ENCODE peak calls at places on chromosome 4, in ten cellular contexts. One of them, this sample, is unnamed.

GRCh38 chr4:95386410-95386809 is 162.4 kb downstream of the UNC5C start:
- DNase-seq in mucosa of descending colon: no peak
- DNase-seq in cardiac muscle cell: no peak
- DNase-seq in AG09309: no peak
- DNase-seq in SK-N-SH: no peak
- DNase-seq in suprapubic skin: no peak
- DNase-seq in uterus: no peak
- DNase-seq in foreskin fibroblast: no peak
- DNase-seq in heart right ventricle: no peak
- DNase-seq in cardiac fibroblast: no peak
- DNase-seq in this sample: no peak

GRCh38 chr4:10143171-10143570 is 26.6 kb upstream of the WDR1 start:
- DNase-seq in mucosa of descending colon: no peak
- DNase-seq in cardiac muscle cell: no peak
- DNase-seq in AG09309: no peak
- DNase-seq in SK-N-SH: no peak
- DNase-seq in suprapubic skin: no peak
- DNase-seq in uterus: no peak
- DNase-seq in foreskin fibroblast: no peak
- DNase-seq in heart right ventricle: no peak
- DNase-seq in cardiac fibroblast: no peak
- DNase-seq in this sample: no peak

GRCh38 chr4:112523764-112524505 is 8.0 kb upstream of the NEUROG2 start:
- DNase-seq in mucosa of descending colon: peak
- DNase-seq in cardiac muscle cell: peak
- DNase-seq in AG09309: no peak
- DNase-seq in SK-N-SH: peak
- DNase-seq in suprapubic skin: no peak
- DNase-seq in uterus: no peak
- DNase-seq in foreskin fibroblast: peak
- DNase-seq in heart right ventricle: peak
- DNase-seq in cardiac fibroblast: peak
- DNase-seq in this sample: no peak

GRCh38 chr4:6147441-6147840 is 52.9 kb downstream of the JAKMIP1 start:
- DNase-seq in mucosa of descending colon: no peak
- DNase-seq in cardiac muscle cell: no peak
- DNase-seq in AG09309: no peak
- DNase-seq in SK-N-SH: no peak
- DNase-seq in suprapubic skin: no peak
- DNase-seq in uterus: no peak
- DNase-seq in foreskin fibroblast: no peak
- DNase-seq in heart right ventricle: no peak
- DNase-seq in cardiac fibroblast: no peak
- DNase-seq in this sample: no peak

GRCh38 chr4:6705638-6706037 is 4.0 kb downstream of the MRFAP1L1 start:
- DNase-seq in mucosa of descending colon: no peak
- DNase-seq in cardiac muscle cell: no peak
- DNase-seq in AG09309: no peak
- DNase-seq in SK-N-SH: no peak
- DNase-seq in suprapubic skin: no peak
- DNase-seq in uterus: no peak
- DNase-seq in foreskin fibroblast: no peak
- DNase-seq in heart right ventricle: no peak
- DNase-seq in cardiac fibroblast: no peak
- DNase-seq in this sample: no peak

GRCh38 chr4:73178389-73178788 is 80.2 kb downstream of the ANKRD17 start:
- DNase-seq in mucosa of descending colon: no peak
- DNase-seq in cardiac muscle cell: no peak
- DNase-seq in AG09309: no peak
- DNase-seq in SK-N-SH: no peak
- DNase-seq in suprapubic skin: no peak
- DNase-seq in uterus: no peak
- DNase-seq in foreskin fibroblast: no peak
- DNase-seq in heart right ventricle: no peak
- DNase-seq in cardiac fibroblast: no peak
- DNase-seq in this sample: no peak

GRCh38 chr4:163331629-163332360 is 601 bp downstream of the NPY1R start:
- DNase-seq in mucosa of descending colon: peak
- DNase-seq in cardiac muscle cell: peak
- DNase-seq in AG09309: no peak
- DNase-seq in SK-N-SH: peak
- DNase-seq in suprapubic skin: no peak
- DNase-seq in uterus: peak
- DNase-seq in foreskin fibroblast: peak
- DNase-seq in heart right ventricle: peak
- DNase-seq in cardiac fibroblast: peak
- DNase-seq in this sample: peak

GRCh38 chr4:12852338-12853307 is 631.5 kb downstream of the RAB28 start:
- DNase-seq in mucosa of descending colon: no peak
- DNase-seq in cardiac muscle cell: peak
- DNase-seq in AG09309: peak
- DNase-seq in SK-N-SH: peak
- DNase-seq in suprapubic skin: no peak
- DNase-seq in uterus: no peak
- DNase-seq in foreskin fibroblast: peak
- DNase-seq in heart right ventricle: no peak
- DNase-seq in cardiac fibroblast: peak
- DNase-seq in this sample: peak

GRCh38 chr4:182898479-182898799 is 18.7 kb downstream of the DCTD start:
- DNase-seq in mucosa of descending colon: no peak
- DNase-seq in cardiac muscle cell: no peak
- DNase-seq in AG09309: no peak
- DNase-seq in SK-N-SH: no peak
- DNase-seq in suprapubic skin: no peak
- DNase-seq in uterus: no peak
- DNase-seq in foreskin fibroblast: no peak
- DNase-seq in heart right ventricle: no peak
- DNase-seq in cardiac fibroblast: no peak
- DNase-seq in this sample: no peak

GRCh38 chr4:107734120-107734519 is 14.1 kb upstream of the PAPSS1 start:
- DNase-seq in mucosa of descending colon: no peak
- DNase-seq in cardiac muscle cell: peak
- DNase-seq in AG09309: no peak
- DNase-seq in SK-N-SH: peak
- DNase-seq in suprapubic skin: no peak
- DNase-seq in uterus: no peak
- DNase-seq in foreskin fibroblast: no peak
- DNase-seq in heart right ventricle: no peak
- DNase-seq in cardiac fibroblast: no peak
- DNase-seq in this sample: no peak

GRCh38 chr4:182530451-182530850 is 287.2 kb downstream of the TENM3 start:
- DNase-seq in mucosa of descending colon: no peak
- DNase-seq in cardiac muscle cell: no peak
- DNase-seq in AG09309: no peak
- DNase-seq in SK-N-SH: no peak
- DNase-seq in suprapubic skin: no peak
- DNase-seq in uterus: no peak
- DNase-seq in foreskin fibroblast: no peak
- DNase-seq in heart right ventricle: no peak
- DNase-seq in cardiac fibroblast: no peak
- DNase-seq in this sample: no peak

GRCh38 chr4:159655547-159655946 is 552.7 kb downstream of the RAPGEF2 start:
- DNase-seq in mucosa of descending colon: no peak
- DNase-seq in cardiac muscle cell: no peak
- DNase-seq in AG09309: no peak
- DNase-seq in SK-N-SH: no peak
- DNase-seq in suprapubic skin: no peak
- DNase-seq in uterus: no peak
- DNase-seq in foreskin fibroblast: no peak
- DNase-seq in heart right ventricle: no peak
- DNase-seq in cardiac fibroblast: peak
- DNase-seq in this sample: no peak

GRCh38 chr4:104719539-104720230 is 225.0 kb upstream of the CXXC4 start:
- DNase-seq in mucosa of descending colon: no peak
- DNase-seq in cardiac muscle cell: no peak
- DNase-seq in AG09309: no peak
- DNase-seq in SK-N-SH: no peak
- DNase-seq in suprapubic skin: no peak
- DNase-seq in uterus: no peak
- DNase-seq in foreskin fibroblast: no peak
- DNase-seq in heart right ventricle: no peak
- DNase-seq in cardiac fibroblast: no peak
- DNase-seq in this sample: no peak

GRCh38 chr4:140213736-140214135 is 59.8 kb upstream of the MAML3 start:
- DNase-seq in mucosa of descending colon: no peak
- DNase-seq in cardiac muscle cell: no peak
- DNase-seq in AG09309: no peak
- DNase-seq in SK-N-SH: no peak
- DNase-seq in suprapubic skin: no peak
- DNase-seq in uterus: no peak
- DNase-seq in foreskin fibroblast: peak
- DNase-seq in heart right ventricle: no peak
- DNase-seq in cardiac fibroblast: peak
- DNase-seq in this sample: no peak

GRCh38 chr4:75028196-75028854 is 95.4 kb downstream of the PARM1 start:
- DNase-seq in mucosa of descending colon: peak
- DNase-seq in cardiac muscle cell: no peak
- DNase-seq in AG09309: no peak
- DNase-seq in SK-N-SH: no peak
- DNase-seq in suprapubic skin: no peak
- DNase-seq in uterus: no peak
- DNase-seq in foreskin fibroblast: no peak
- DNase-seq in heart right ventricle: no peak
- DNase-seq in cardiac fibroblast: no peak
- DNase-seq in this sample: no peak
- TF ChIP-seq CTCF in mucosa of descending colon: no peak
- TF ChIP-seq CTCF in cardiac muscle cell: no peak
- TF ChIP-seq CTCF in AG09309: no peak
- TF ChIP-seq CTCF in SK-N-SH: no peak
- TF ChIP-seq CTCF in suprapubic skin: no peak
- TF ChIP-seq CTCF in uterus: no peak
- TF ChIP-seq CTCF in foreskin fibroblast: no peak
- TF ChIP-seq CTCF in heart right ventricle: no peak
- TF ChIP-seq CTCF in cardiac fibroblast: no peak
- TF ChIP-seq CTCF in this sample: no peak

GRCh38 chr4:103136671-103137445 is 37.2 kb upstream of the BDH2 start:
- DNase-seq in mucosa of descending colon: no peak
- DNase-seq in cardiac muscle cell: no peak
- DNase-seq in AG09309: no peak
- DNase-seq in SK-N-SH: no peak
- DNase-seq in suprapubic skin: no peak
- DNase-seq in uterus: no peak
- DNase-seq in foreskin fibroblast: no peak
- DNase-seq in heart right ventricle: no peak
- DNase-seq in cardiac fibroblast: no peak
- DNase-seq in this sample: no peak

GRCh38 chr4:103137446-103137827 is 37.8 kb upstream of the BDH2 start:
- DNase-seq in mucosa of descending colon: no peak
- DNase-seq in cardiac muscle cell: no peak
- DNase-seq in AG09309: no peak
- DNase-seq in SK-N-SH: no peak
- DNase-seq in suprapubic skin: no peak
- DNase-seq in uterus: no peak
- DNase-seq in foreskin fibroblast: peak
- DNase-seq in heart right ventricle: no peak
- DNase-seq in cardiac fibroblast: peak
- DNase-seq in this sample: peak
- H3K4me3 ChIP-seq in mucosa of descending colon: no peak
- H3K4me3 ChIP-seq in cardiac muscle cell: no peak
- H3K4me3 ChIP-seq in AG09309: no peak
- H3K4me3 ChIP-seq in SK-N-SH: no peak
- H3K4me3 ChIP-seq in suprapubic skin: no peak
- H3K4me3 ChIP-seq in uterus: no peak
- H3K4me3 ChIP-seq in foreskin fibroblast: no peak
- H3K4me3 ChIP-seq in heart right ventricle: no peak
- H3K4me3 ChIP-seq in cardiac fibroblast: no peak
- H3K4me3 ChIP-seq in this sample: no peak

GRCh38 chr4:66694716-66695115 is 850.6 kb downstream of the CENPC start:
- DNase-seq in mucosa of descending colon: no peak
- DNase-seq in cardiac muscle cell: no peak
- DNase-seq in AG09309: no peak
- DNase-seq in SK-N-SH: no peak
- DNase-seq in suprapubic skin: no peak
- DNase-seq in uterus: no peak
- DNase-seq in foreskin fibroblast: no peak
- DNase-seq in heart right ventricle: no peak
- DNase-seq in cardiac fibroblast: no peak
- DNase-seq in this sample: no peak

GRCh38 chr4:66687393-66687971 is 857.8 kb downstream of the CENPC start:
- DNase-seq in mucosa of descending colon: no peak
- DNase-seq in cardiac muscle cell: no peak
- DNase-seq in AG09309: no peak
- DNase-seq in SK-N-SH: no peak
- DNase-seq in suprapubic skin: no peak
- DNase-seq in uterus: no peak
- DNase-seq in foreskin fibroblast: no peak
- DNase-seq in heart right ventricle: no peak
- DNase-seq in cardiac fibroblast: no peak
- DNase-seq in this sample: no peak

GRCh38 chr4:66688674-66689073 is 856.6 kb downstream of the CENPC start:
- DNase-seq in mucosa of descending colon: no peak
- DNase-seq in cardiac muscle cell: peak
- DNase-seq in AG09309: peak
- DNase-seq in SK-N-SH: peak
- DNase-seq in suprapubic skin: no peak
- DNase-seq in uterus: no peak
- DNase-seq in foreskin fibroblast: no peak
- DNase-seq in heart right ventricle: no peak
- DNase-seq in cardiac fibroblast: peak
- DNase-seq in this sample: peak

GRCh38 chr4:66693694-66694093 is 851.6 kb downstream of the CENPC start:
- DNase-seq in mucosa of descending colon: no peak
- DNase-seq in cardiac muscle cell: peak
- DNase-seq in AG09309: no peak
- DNase-seq in SK-N-SH: no peak
- DNase-seq in suprapubic skin: no peak
- DNase-seq in uterus: no peak
- DNase-seq in foreskin fibroblast: no peak
- DNase-seq in heart right ventricle: no peak
- DNase-seq in cardiac fibroblast: no peak
- DNase-seq in this sample: no peak

GRCh38 chr4:66691101-66691500 is 854.2 kb downstream of the CENPC start:
- DNase-seq in mucosa of descending colon: no peak
- DNase-seq in cardiac muscle cell: no peak
- DNase-seq in AG09309: no peak
- DNase-seq in SK-N-SH: no peak
- DNase-seq in suprapubic skin: no peak
- DNase-seq in uterus: no peak
- DNase-seq in foreskin fibroblast: no peak
- DNase-seq in heart right ventricle: no peak
- DNase-seq in cardiac fibroblast: no peak
- DNase-seq in this sample: no peak
- TF ChIP-seq CTCF in mucosa of descending colon: no peak
- TF ChIP-seq CTCF in cardiac muscle cell: no peak
- TF ChIP-seq CTCF in AG09309: peak
- TF ChIP-seq CTCF in SK-N-SH: no peak
- TF ChIP-seq CTCF in suprapubic skin: no peak
- TF ChIP-seq CTCF in uterus: no peak
- TF ChIP-seq CTCF in foreskin fibroblast: no peak
- TF ChIP-seq CTCF in heart right ventricle: no peak
- TF ChIP-seq CTCF in cardiac fibroblast: no peak
- TF ChIP-seq CTCF in this sample: no peak

GRCh38 chr4:175970072-175970471 is 95.6 kb upstream of the WDR17 start:
- DNase-seq in mucosa of descending colon: no peak
- DNase-seq in cardiac muscle cell: no peak
- DNase-seq in AG09309: no peak
- DNase-seq in SK-N-SH: no peak
- DNase-seq in suprapubic skin: no peak
- DNase-seq in uterus: no peak
- DNase-seq in foreskin fibroblast: no peak
- DNase-seq in heart right ventricle: no peak
- DNase-seq in cardiac fibroblast: no peak
- DNase-seq in this sample: no peak

GRCh38 chr4:175971393-175972179 is 94.1 kb upstream of the WDR17 start:
- DNase-seq in mucosa of descending colon: no peak
- DNase-seq in cardiac muscle cell: peak
- DNase-seq in AG09309: no peak
- DNase-seq in SK-N-SH: no peak
- DNase-seq in suprapubic skin: no peak
- DNase-seq in uterus: no peak
- DNase-seq in foreskin fibroblast: peak
- DNase-seq in heart right ventricle: no peak
- DNase-seq in cardiac fibroblast: no peak
- DNase-seq in this sample: no peak

GRCh38 chr4:175970734-175971133 is 94.9 kb upstream of the WDR17 start:
- DNase-seq in mucosa of descending colon: no peak
- DNase-seq in cardiac muscle cell: no peak
- DNase-seq in AG09309: no peak
- DNase-seq in SK-N-SH: no peak
- DNase-seq in suprapubic skin: no peak
- DNase-seq in uterus: no peak
- DNase-seq in foreskin fibroblast: no peak
- DNase-seq in heart right ventricle: no peak
- DNase-seq in cardiac fibroblast: no peak
- DNase-seq in this sample: no peak
- H3K4me3 ChIP-seq in mucosa of descending colon: no peak
- H3K4me3 ChIP-seq in cardiac muscle cell: no peak
- H3K4me3 ChIP-seq in AG09309: no peak
- H3K4me3 ChIP-seq in SK-N-SH: no peak
- H3K4me3 ChIP-seq in suprapubic skin: no peak
- H3K4me3 ChIP-seq in uterus: no peak
- H3K4me3 ChIP-seq in foreskin fibroblast: no peak
- H3K4me3 ChIP-seq in heart right ventricle: no peak
- H3K4me3 ChIP-seq in cardiac fibroblast: no peak
- H3K4me3 ChIP-seq in this sample: no peak